ENCODE peak calls at places on chromosomes 12 and 14, in five cellular contexts. O is Peyer's patch, Y is transverse colon, I is fibroblast of lung, J is progenitor cell of endocrine pancreas. B is an unnamed sample.

GRCh38 chr14:64465856-64466554 is 706 bp downstream of the AKAP5 start:
- DNase-seq in O (no peak), Y (no peak), I (peak), J (no peak), B (no peak)

GRCh38 chr14:50605776-50606175 is 45.8 kb downstream of the ATL1 start:
- DNase-seq in O (no peak), Y (no peak), I (peak), J (no peak), B (no peak)

GRCh38 chr14:65413739-65414045 is 1.2 kb downstream of the FUT8 start:
- DNase-seq in O (no peak), Y (no peak), I (peak), J (no peak), B (no peak)

GRCh38 chr12:110957652-110958051 is 37.3 kb upstream of the MYL2 start:
- DNase-seq in O (no peak), Y (no peak), I (no peak), J (no peak), B (no peak)

GRCh38 chr12:122050706-122051105 is 27.9 kb upstream of the MLXIP start:
- DNase-seq in O (no peak), Y (no peak), I (no peak), J (no peak), B (no peak)

GRCh38 chr12:88953029-88953586 is 372.8 kb upstream of the KITLG start:
- DNase-seq in O (no peak), Y (no peak), I (no peak), J (no peak), B (no peak)

GRCh38 chr12:39872425-39872824 is 233.5 kb downstream of the SLC2A13 start:
- DNase-seq in O (no peak), Y (no peak), I (no peak), J (no peak), B (no peak)

GRCh38 chr12:14417717-14418116 is 52.2 kb downstream of the ATF7IP start:
- DNase-seq in O (no peak), Y (peak), I (peak), J (no peak), B (peak)

GRCh38 chr14:68094158-68094557 is 274.6 kb downstream of the RAD51B start:
- DNase-seq in O (no peak), Y (no peak), I (no peak), J (no peak), B (no peak)

GRCh38 chr14:57153286-57153685 is 115.4 kb downstream of the EXOC5 start:
- DNase-seq in O (no peak), Y (no peak), I (no peak), J (no peak), B (no peak)

GRCh38 chr12:53750812-53751335 is 905 bp downstream of the CISTR start:
- DNase-seq in O (no peak), Y (peak), I (no peak), J (no peak), B (no peak)

GRCh38 chr12:123621619-123622530 is 11.6 kb downstream of the EIF2B1 start:
- DNase-seq in O (no peak), Y (no peak), I (no peak), J (no peak), B (no peak)

GRCh38 chr12:132342322-132342721 is 12.9 kb upstream of the GALNT9 start:
- DNase-seq in O (no peak), Y (no peak), I (no peak), J (no peak), B (no peak)

GRCh38 chr12:78118036-78118435 is 287.3 kb downstream of the NAV3 start:
- DNase-seq in O (no peak), Y (no peak), I (no peak), J (no peak), B (no peak)

GRCh38 chr12:109534456-109534855 is 38.8 kb downstream of the MMAB start:
- DNase-seq in O (no peak), Y (no peak), I (no peak), J (no peak), B (no peak)

GRCh38 chr12:16112626-16113560 is 164.6 kb downstream of the SLC15A5 start:
- DNase-seq in O (no peak), Y (no peak), I (no peak), J (no peak), B (no peak)

GRCh38 chr14:36570065-36570464 is 12.3 kb downstream of the NKX2-8 start:
- DNase-seq in O (no peak), Y (no peak), I (no peak), J (no peak), B (no peak)

GRCh38 chr14:24556756-24557155 is 19.3 kb downstream of the CTSG start:
- DNase-seq in O (no peak), Y (no peak), I (no peak), J (no peak), B (no peak)

GRCh38 chr14:86404425-86404824 is 874.5 kb downstream of the FLRT2 start:
- DNase-seq in O (no peak), Y (no peak), I (no peak), J (no peak), B (no peak)

GRCh38 chr14:71451501-71451900 is 480.7 kb upstream of the RGS6 start:
- DNase-seq in O (no peak), Y (no peak), I (no peak), J (no peak), B (no peak)

GRCh38 chr12:19482036-19482435 is 42.7 kb downstream of the AEBP2 start:
- DNase-seq in O (no peak), Y (no peak), I (no peak), J (no peak), B (no peak)

GRCh38 chr14:89607453-89607852 is 190.4 kb upstream of the FOXN3 start:
- DNase-seq in O (no peak), Y (no peak), I (no peak), J (no peak), B (no peak)

GRCh38 chr12:59820594-59821011 is 224.8 kb downstream of the SLC16A7 start:
- DNase-seq in O (no peak), Y (no peak), I (peak), J (no peak), B (no peak)

GRCh38 chr12:52515927-52516831 is 4.0 kb downstream of the KRT5 start:
- DNase-seq in O (no peak), Y (no peak), I (no peak), J (peak), B (no peak)

GRCh38 chr12:1808036-1808797 is 12.1 kb upstream of the LRTM2 start:
- DNase-seq in O (no peak), Y (no peak), I (no peak), J (no peak), B (no peak)

GRCh38 chr12:62640910-62641448 is 174.4 kb downstream of the MON2 start:
- DNase-seq in O (no peak), Y (no peak), I (peak), J (no peak), B (no peak)

GRCh38 chr12:25495336-25496097 is 57.6 kb downstream of the LMNTD1 start:
- DNase-seq in O (no peak), Y (no peak), I (peak), J (no peak), B (no peak)

GRCh38 chr12:106358410-106359241 is 1.1 kb downstream of the POLR3B start:
- DNase-seq in O (no peak), Y (peak), I (peak), J (no peak), B (no peak)

GRCh38 chr12:105020241-105020962 is 34.3 kb downstream of the NOPCHAP1 start:
- DNase-seq in O (no peak), Y (no peak), I (no peak), J (no peak), B (no peak)

GRCh38 chr14:78297843-78298242 is 127.7 kb downstream of the NRXN3 start:
- DNase-seq in O (no peak), Y (no peak), I (no peak), J (no peak), B (no peak)

GRCh38 chr12:63845726-63846125 is 1.2 kb downstream of the SRGAP1 start:
- DNase-seq in O (no peak), Y (peak), I (peak), J (no peak), B (no peak)

GRCh38 chr12:121575952-121576615 is 4.7 kb downstream of the KDM2B start:
- DNase-seq in O (no peak), Y (no peak), I (no peak), J (no peak), B (no peak)

GRCh38 chr14:68723808-68724268 is 69.0 kb downstream of the ZFP36L1 start:
- DNase-seq in O (no peak), Y (no peak), I (no peak), J (no peak), B (no peak)

GRCh38 chr14:102938191-102938590 is 15.7 kb downstream of the AMN start:
- DNase-seq in O (no peak), Y (no peak), I (no peak), J (no peak), B (no peak)

GRCh38 chr12:113097716-113098427 is 37.7 kb downstream of the RASAL1 start:
- DNase-seq in O (no peak), Y (no peak), I (no peak), J (no peak), B (no peak)

GRCh38 chr12:130987151-130987931 is 33.6 kb downstream of the ADGRD1 start:
- DNase-seq in O (no peak), Y (no peak), I (no peak), J (no peak), B (no peak)

GRCh38 chr12:6751767-6752166 is 1.2 kb downstream of the MLF2 start:
- DNase-seq in O (no peak), Y (no peak), I (no peak), J (no peak), B (no peak)
- TF ChIP-seq CTCF in O (no peak), Y (no peak), I (no peak), J (no peak), B (no peak)

GRCh38 chr12:57488397-57489156 is 709 bp downstream of the MARS1 start:
- DNase-seq in O (no peak), Y (no peak), I (no peak), J (no peak), B (no peak)
- TF ChIP-seq CTCF in O (no peak), Y (no peak), I (no peak), J (no peak), B (no peak)

DNA sequence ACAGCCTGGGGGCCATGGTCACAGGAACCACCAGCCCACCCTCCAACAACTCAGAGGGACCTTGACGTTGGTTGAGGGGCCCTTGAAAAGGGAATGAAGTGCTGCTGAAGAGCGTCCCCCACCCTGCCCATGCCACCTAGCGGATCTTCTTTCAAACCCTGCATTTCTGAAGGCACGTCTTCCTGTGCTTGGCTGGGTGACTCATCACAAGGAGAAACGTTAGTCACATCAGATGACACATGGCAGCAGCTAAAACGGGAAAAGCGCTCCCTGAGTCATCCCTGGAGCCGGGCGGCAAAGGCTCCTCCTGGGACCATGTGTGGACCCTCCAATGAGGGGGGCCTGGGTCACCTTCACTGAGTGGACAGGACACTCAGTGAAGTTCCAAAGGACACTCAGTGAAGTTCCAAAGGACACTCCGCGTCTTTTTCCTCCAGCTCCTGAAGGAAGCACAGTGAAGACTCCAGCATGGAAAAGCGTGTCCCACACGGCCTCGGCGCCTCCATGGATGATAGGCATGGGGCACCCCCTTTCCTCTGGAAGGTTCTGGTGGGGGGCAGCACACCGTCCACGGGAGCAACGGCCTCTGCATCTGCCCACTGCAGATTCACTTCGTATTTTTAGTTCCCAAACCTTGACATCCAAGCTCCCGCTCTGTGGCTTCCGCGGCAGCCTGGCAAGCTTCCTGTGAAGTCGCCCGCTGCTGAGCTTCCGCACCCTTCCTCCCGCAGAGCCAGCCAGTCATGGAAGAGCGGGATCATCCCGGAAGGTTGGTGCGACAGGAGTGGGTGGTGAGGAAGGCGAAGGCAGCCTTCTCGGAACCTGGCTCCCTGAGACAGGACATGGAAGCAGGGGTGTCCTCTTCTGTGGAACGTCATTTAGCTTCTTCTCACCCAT is 383.4 kb downstream of the VRK1 start:
- DNase-seq in O (no peak), Y (no peak), I (no peak), J (no peak), B (no peak)
- TF ChIP-seq CTCF in O (no peak), Y (no peak), I (no peak), J (no peak), B (no peak)

GRCh38 chr14:76954791-76955190 is 73.7 kb downstream of the IRF2BPL start:
- DNase-seq in O (no peak), Y (no peak), I (no peak), J (no peak), B (no peak)

GRCh38 chr14:76957224-76957881 is 71.2 kb downstream of the IRF2BPL start:
- DNase-seq in O (no peak), Y (no peak), I (no peak), J (no peak), B (no peak)

GRCh38 chr14:76958020-76958965 is 70.2 kb downstream of the IRF2BPL start:
- DNase-seq in O (no peak), Y (no peak), I (no peak), J (no peak), B (no peak)

GRCh38 chr14:76955575-76956252 is 72.8 kb downstream of the IRF2BPL start:
- DNase-seq in O (no peak), Y (no peak), I (peak), J (no peak), B (peak)

DNA sequence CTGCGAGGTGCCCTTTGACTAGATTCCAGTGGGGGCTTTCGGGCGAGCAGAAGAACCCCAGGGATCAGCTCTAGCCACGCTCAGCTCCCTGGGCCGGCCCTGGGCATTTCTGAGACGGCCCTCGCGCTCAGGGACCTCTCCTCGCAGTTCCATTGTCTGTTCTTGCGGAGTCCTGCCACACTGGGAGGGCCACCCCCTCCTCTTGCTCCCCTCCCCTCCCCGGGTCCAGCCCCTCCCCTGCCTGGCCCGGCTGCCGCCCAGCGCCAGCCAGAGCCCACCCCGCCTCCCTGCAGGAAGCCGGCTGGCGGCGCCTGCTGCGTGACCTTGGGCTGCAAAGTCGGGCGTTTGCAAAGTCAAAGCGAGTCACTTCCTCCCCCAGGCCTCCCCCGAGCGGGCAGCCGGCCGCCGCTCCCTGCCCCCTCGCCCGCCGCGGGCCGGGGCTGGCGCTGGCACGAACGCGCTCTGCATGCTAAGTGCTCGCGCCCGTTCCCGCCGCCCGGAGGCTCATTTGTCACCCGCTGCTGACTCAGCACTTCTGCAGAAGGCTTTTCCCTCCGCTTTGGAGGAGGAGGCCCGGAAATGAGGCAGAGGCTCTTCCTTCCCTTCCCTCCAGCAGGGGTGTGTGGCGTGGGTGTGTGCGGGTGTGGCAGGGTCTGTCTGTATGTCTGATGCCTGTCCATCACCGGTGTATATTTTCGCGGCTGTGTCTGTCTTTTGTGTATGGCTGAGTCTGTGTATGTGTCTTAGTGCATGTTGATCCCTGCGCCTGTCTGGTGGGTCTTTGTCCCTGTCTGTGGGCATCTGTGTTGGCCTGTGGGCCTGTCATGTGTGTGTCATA is 72.0 kb downstream of the IRF2BPL start:
- DNase-seq in O (peak), Y (peak), I (peak), J (peak), B (peak)
- TF ChIP-seq CTCF in O (peak), Y (no peak), I (no peak), J (no peak), B (no peak)

GRCh38 chr12:51482808-51483532 is 58.3 kb downstream of the SLC4A8 start:
- DNase-seq in O (no peak), Y (no peak), I (peak), J (no peak), B (no peak)
- TF ChIP-seq CTCF in O (no peak), Y (no peak), I (peak), J (no peak), B (no peak)

GRCh38 chr12:69355363-69356035 is 4.0 kb upstream of the YEATS4 start:
- DNase-seq in O (no peak), Y (no peak), I (no peak), J (no peak), B (no peak)

GRCh38 chr12:69360348-69360672 is 767 bp downstream of the YEATS4 start:
- DNase-seq in O (no peak), Y (no peak), I (no peak), J (no peak), B (no peak)

GRCh38 chr12:69354172-69354560 is 5.4 kb upstream of the YEATS4 start:
- DNase-seq in O (no peak), Y (no peak), I (no peak), J (no peak), B (no peak)

GRCh38 chr12:69354561-69355187 is 4.9 kb upstream of the YEATS4 start:
- DNase-seq in O (no peak), Y (no peak), I (no peak), J (no peak), B (no peak)

DNA sequence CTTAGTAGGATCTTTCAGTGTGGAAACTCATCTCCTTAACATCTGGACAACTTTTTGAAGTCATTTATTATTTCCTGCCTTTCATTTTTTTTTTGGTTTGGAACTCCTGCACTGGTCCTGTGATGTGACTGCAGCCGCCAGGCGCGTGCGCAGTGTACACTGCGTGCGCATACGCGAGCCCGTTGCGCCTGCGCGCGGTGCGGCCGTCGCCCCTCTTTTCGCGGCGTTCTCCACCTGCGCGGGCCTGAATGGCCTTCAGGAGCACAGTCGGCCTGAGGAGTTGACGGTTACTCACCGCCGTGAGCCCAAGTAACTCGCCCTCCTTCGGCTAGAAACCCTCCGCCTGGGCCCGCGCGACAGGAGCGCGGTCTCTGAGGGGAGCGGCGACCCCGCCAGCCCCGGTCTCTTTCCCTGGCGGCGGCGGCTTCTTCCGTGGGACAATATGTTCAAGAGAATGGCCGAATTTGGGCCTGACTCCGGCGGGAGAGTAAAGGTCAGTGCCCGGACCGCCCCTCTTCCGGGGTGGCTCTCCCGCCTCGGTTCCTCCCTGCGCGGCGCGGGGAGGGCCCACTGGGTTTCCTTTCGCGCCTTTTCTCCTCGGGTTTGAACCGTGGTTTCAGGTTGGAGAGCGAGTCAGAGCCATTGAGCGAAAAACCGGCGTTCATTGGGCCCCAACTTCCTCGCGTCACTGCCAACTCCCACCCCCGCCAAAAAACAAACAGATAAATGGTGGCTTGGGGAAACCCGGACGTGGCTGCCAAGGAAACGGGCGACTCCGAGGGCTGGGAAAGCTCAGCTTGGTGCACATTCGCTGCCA is at the start of gene YEATS4:
- DNase-seq in O (peak), Y (peak), I (peak), J (peak), B (peak)
- TF ChIP-seq CTCF in O (no peak), Y (peak), I (no peak), J (no peak), B (no peak)

DNA sequence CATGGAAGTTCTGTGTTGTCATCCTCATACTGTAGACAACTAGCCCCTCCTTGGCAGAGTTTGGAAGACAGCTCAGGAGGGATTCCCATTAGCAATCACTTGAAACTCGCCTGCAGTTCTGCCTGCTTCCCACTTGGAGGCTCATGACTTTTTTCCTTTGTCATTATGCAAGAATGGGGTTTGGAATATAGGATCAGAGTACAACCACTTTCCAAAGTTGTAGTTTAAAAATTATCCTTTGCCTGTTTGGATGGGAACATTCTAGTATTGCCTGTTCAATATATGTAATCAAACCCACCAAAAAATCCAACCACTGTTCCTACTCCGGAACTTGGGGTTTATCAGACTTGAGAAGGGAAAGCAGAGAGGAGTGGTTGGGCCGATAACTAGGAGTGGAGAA is 2.1 kb upstream of the GPD1 start:
- DNase-seq in O (no peak), Y (no peak), I (peak), J (no peak), B (no peak)
- TF ChIP-seq CTCF in O (peak), Y (peak), I (peak), J (peak), B (no peak)